ENCODE peak calls at places on chromosome 11, in ten cellular contexts. Q is stimulated activated CD8-positive, alpha-beta memory T cell treated with anti-CD3 and anti-CD28 coated beads, Interleukin-15, amount 100 ng/mL, for 24 hours; F is left lung; I is GM20000; M is fibroblast of mammary gland; L is A673; C is neural progenitor cell; X is CD8-positive, alpha-beta memory T cell; G is mucosa of descending colon; T is stimulated activated CD4-positive, alpha-beta T cell treated with anti-CD3 and anti-CD28 coated beads, Interleukin-1b, Interleukin-23, amount 100 ng/mL, for 48 hours. E is an unnamed sample.

GRCh38 chr11:125300791-125301218 is 136.3 kb downstream of the PKNOX2 start:
- DNase-seq in C (no peak), F (no peak), T (no peak), X (no peak), M (peak), Q (no peak), G (no peak), I (no peak), L (no peak), E (peak)

GRCh38 chr11:76523147-76523546 is 78.3 kb downstream of the EMSY start:
- DNase-seq in X (no peak), Q (no peak), G (no peak), I (no peak), M (no peak), L (no peak), T (no peak), C (no peak), F (no peak), E (no peak)

GRCh38 chr11:8205566-8205965 is 36.7 kb upstream of the RIC3 start:
- DNase-seq in L (no peak), X (no peak), T (no peak), M (no peak), F (no peak), I (no peak), C (no peak), G (no peak), Q (no peak), E (no peak)

GRCh38 chr11:121795206-121795605 is 320.8 kb downstream of the BLID start:
- DNase-seq in C (no peak), F (no peak), G (no peak), L (no peak), T (no peak), X (no peak), M (no peak), Q (no peak), I (no peak), E (no peak)

GRCh38 chr11:128726464-128727139 is 32.7 kb downstream of the FLI1 start:
- DNase-seq in F (peak), C (no peak), M (no peak), Q (no peak), G (peak), L (no peak), X (peak), T (peak), I (peak), E (no peak)

GRCh38 chr11:97739892-97740782 is 1280.6 kb upstream of the CNTN5 start:
- DNase-seq in X (no peak), G (no peak), F (no peak), T (no peak), Q (no peak), M (peak), I (no peak), C (no peak), L (peak), E (no peak)

GRCh38 chr11:113269096-113269495 is 45.3 kb upstream of the TTC12 start:
- DNase-seq in F (no peak), T (no peak), X (no peak), Q (no peak), I (no peak), L (no peak), G (no peak), C (no peak), M (no peak), E (no peak)

GRCh38 chr11:15539645-15540044 is 424.9 kb downstream of the INSC start:
- DNase-seq in X (no peak), L (no peak), F (no peak), G (no peak), Q (no peak), M (no peak), T (no peak), C (no peak), I (no peak), E (no peak)

GRCh38 chr11:130825621-130826020 is 90.7 kb downstream of the SNX19 start:
- DNase-seq in G (no peak), T (no peak), Q (no peak), L (no peak), M (no peak), C (no peak), X (no peak), F (no peak), I (no peak), E (no peak)

GRCh38 chr11:10505278-10506012 is 35.5 kb downstream of the RNF141 start:
- DNase-seq in M (no peak), L (no peak), T (no peak), F (no peak), G (no peak), I (no peak), X (no peak), C (no peak), Q (no peak), E (no peak)